ENCODE peak calls at places on chromosomes 1 and 21, in five cellular contexts. D, F, N, B and K are unnamed samples.
A peak's percentile ranks its signal among the peaks of the same experiment; 100 is the strongest.

GRCh38 chr1:170461762-170462384 is 70.1 kb upstream of the GORAB start:
- DNase-seq in D (no peak), F (peak; percentile 77), N (no peak), B (no peak), K (peak; percentile 5)

GRCh38 chr1:21783679-21784603 is 992 bp upstream of the USP48 start:
- DNase-seq in D (no peak), F (peak; percentile 47), N (peak; percentile 95), B (no peak), K (no peak)

GRCh38 chr21:45592208-45592619 is 50.0 kb upstream of the SLC19A1 start:
- DNase-seq in D (no peak), F (no peak), N (no peak), B (no peak), K (peak; percentile 4)

GRCh38 chr1:2547210-2548067 is 8.7 kb upstream of the TNFRSF14 start:
- DNase-seq in D (no peak), F (no peak), N (no peak), B (no peak), K (no peak)

GRCh38 chr1:93349231-93350135 is 3.8 kb downstream of the DR1 start:
- DNase-seq in D (no peak), F (no peak), N (no peak), B (no peak), K (peak; percentile 68)

GRCh38 chr21:14284439-14284838 is 68.5 kb downstream of the RBM11 start:
- DNase-seq in D (no peak), F (no peak), N (no peak), B (no peak), K (no peak)

GRCh38 chr1:197619008-197619640 is 156.2 kb downstream of the DENND1B start:
- DNase-seq in D (peak; percentile 11), F (peak; percentile 7), N (peak; percentile 57), B (no peak), K (peak; percentile 34)

GRCh38 chr1:243926803-243927245 is 76.8 kb upstream of the AKT3 start:
- DNase-seq in D (no peak), F (peak; percentile 85), N (no peak), B (no peak), K (peak; percentile 87)

GRCh38 chr21:33157303-33157702 is 72.4 kb upstream of the IFNAR2 start:
- DNase-seq in D (no peak), F (no peak), N (no peak), B (no peak), K (no peak)

GRCh38 chr1:194014004-194014403 is 827.6 kb upstream of the B3GALT2 start:
- DNase-seq in D (no peak), F (no peak), N (no peak), B (no peak), K (peak; percentile 98)

GRCh38 chr1:37861151-37861550 is 1.8 kb upstream of the MTF1 start:
- DNase-seq in D (no peak), F (no peak), N (no peak), B (no peak), K (peak; percentile 71)

GRCh38 chr1:168443899-168444298 is 99.9 kb downstream of the XCL2 start:
- DNase-seq in D (no peak), F (no peak), N (no peak), B (no peak), K (no peak)

GRCh38 chr1:85244271-85245053 is 15.0 kb downstream of the C1orf52 start:
- DNase-seq in D (peak; percentile 42), F (peak; percentile 70), N (no peak), B (no peak), K (no peak)

GRCh38 chr1:201990427-201990826 is 8.0 kb downstream of the RNPEP start:
- DNase-seq in D (no peak), F (no peak), N (no peak), B (no peak), K (no peak)

GRCh38 chr21:39451332-39452206 is at the start of gene SH3BGR:
- DNase-seq in D (no peak), F (no peak), N (no peak), B (peak; percentile 86), K (peak; percentile 9)